ENCODE peak calls at places on chromosomes 6 and 20, in ten cellular contexts. D is Peyer's patch, B is adrenal gland, E is colonic mucosa, V is BJ, Q is upper lobe of right lung, F is BE2C, P is psoas muscle, G is mammary epithelial cell, H is MM.1S. K is an unnamed sample. For H3K36me3, the result is how much of the 10 kb centered on the place peaks cover.

GRCh38 chr6:143772662-143773061 is 70.5 kb upstream of the LTV1 start:
- DNase-seq in D (no peak), B (no peak), E (no peak), V (no peak), Q (no peak), F (no peak), P (no peak), G (no peak), H (no peak), K (no peak)

GRCh38 chr20:36391456-36391855 is 85.3 kb downstream of the DLGAP4 start:
- DNase-seq in D (no peak), B (peak), E (no peak), V (no peak), Q (no peak), F (no peak), P (no peak), G (no peak), H (no peak), K (no peak)

GRCh38 chr6:797479-798077 is 104.6 kb upstream of the EXOC2 start:
- DNase-seq in D (peak), B (peak), E (peak), V (no peak), Q (no peak), F (peak), P (no peak), G (peak), H (peak), K (no peak)

GRCh38 chr6:170097505-170098427 is 193.1 kb downstream of the DLL1 start:
- DNase-seq in D (peak), B (peak), E (peak), V (no peak), Q (no peak), F (no peak), P (peak), G (no peak), H (no peak), K (no peak)

GRCh38 chr6:1697688-1698351 is 88.1 kb downstream of the FOXC1 start:
- DNase-seq in D (no peak), B (no peak), E (no peak), V (no peak), Q (no peak), F (no peak), P (no peak), G (no peak), H (no peak), K (no peak)

GRCh38 chr20:45828589-45828988 is 1.5 kb upstream of the TNNC2 start:
- DNase-seq in D (no peak), B (no peak), E (no peak), V (no peak), Q (no peak), F (no peak), P (peak), G (no peak), H (no peak), K (no peak)

GRCh38 chr20:13984211-13984610 is 6.2 kb downstream of the SEL1L2 start:
- DNase-seq in D (no peak), B (no peak), E (no peak), V (no peak), Q (no peak), F (no peak), P (no peak), G (peak), H (no peak), K (no peak)

GRCh38 chr6:11043552-11043960 is 549 bp downstream of the ELOVL2 start:
- DNase-seq in D (no peak), B (no peak), E (no peak), V (no peak), Q (no peak), F (no peak), P (no peak), G (no peak), H (no peak), K (no peak)

GRCh38 chr6:90241229-90241873 is 55.3 kb downstream of the BACH2 start:
- DNase-seq in D (no peak), B (no peak), E (no peak), V (no peak), Q (no peak), F (no peak), P (no peak), G (no peak), H (no peak), K (no peak)

GRCh38 chr20:58712116-58712822 is 19.7 kb downstream of the NPEPL1 start:
- DNase-seq in D (peak), B (peak), E (peak), V (no peak), Q (no peak), F (no peak), P (no peak), G (no peak), H (no peak), K (no peak)

GRCh38 chr6:111950661-111951426 is 77.6 kb upstream of the FYN start:
- DNase-seq in D (no peak), B (no peak), E (no peak), V (no peak), Q (no peak), F (peak), P (no peak), G (no peak), H (no peak), K (no peak)

GRCh38 chr6:129936329-129937165 is 75.4 kb upstream of the TMEM244 start:
- DNase-seq in D (peak), B (peak), E (peak), V (no peak), Q (no peak), F (peak), P (no peak), G (peak), H (peak), K (peak)

GRCh38 chr6:127932708-127933107 is 31.9 kb upstream of the THEMIS start:
- DNase-seq in D (no peak), B (no peak), E (no peak), V (no peak), Q (no peak), F (no peak), P (no peak), G (no peak), H (no peak), K (no peak)

GRCh38 chr6:39521826-39522377 is 199.4 kb upstream of the KCNK16 start:
- DNase-seq in D (no peak), B (no peak), E (no peak), V (no peak), Q (no peak), F (no peak), P (no peak), G (no peak), H (no peak), K (no peak)

GRCh38 chr20:22805219-22805618 is 220.8 kb upstream of the FOXA2 start:
- DNase-seq in D (no peak), B (peak), E (no peak), V (peak), Q (no peak), F (no peak), P (peak), G (peak), H (no peak), K (no peak)

GRCh38 chr6:169965657-169966311 is 214.4 kb downstream of the ERMARD start:
- DNase-seq in D (peak), B (no peak), E (peak), V (no peak), Q (no peak), F (no peak), P (no peak), G (no peak), H (no peak), K (no peak)

GRCh38 chr6:105322499-105323231 is 80.2 kb downstream of the PREP start:
- DNase-seq in D (no peak), B (no peak), E (no peak), V (no peak), Q (no peak), F (no peak), P (no peak), G (peak), H (no peak), K (no peak)

GRCh38 chr6:131765081-131765852 is 42.6 kb upstream of the ENPP1 start:
- DNase-seq in D (no peak), B (no peak), E (no peak), V (peak), Q (no peak), F (no peak), P (no peak), G (peak), H (no peak), K (no peak)

GRCh38 chr20:32006841-32007786 is 3.1 kb upstream of the CCM2L start:
- DNase-seq in D (no peak), B (no peak), E (no peak), V (no peak), Q (no peak), F (no peak), P (no peak), G (no peak), H (no peak), K (no peak)

DNA sequence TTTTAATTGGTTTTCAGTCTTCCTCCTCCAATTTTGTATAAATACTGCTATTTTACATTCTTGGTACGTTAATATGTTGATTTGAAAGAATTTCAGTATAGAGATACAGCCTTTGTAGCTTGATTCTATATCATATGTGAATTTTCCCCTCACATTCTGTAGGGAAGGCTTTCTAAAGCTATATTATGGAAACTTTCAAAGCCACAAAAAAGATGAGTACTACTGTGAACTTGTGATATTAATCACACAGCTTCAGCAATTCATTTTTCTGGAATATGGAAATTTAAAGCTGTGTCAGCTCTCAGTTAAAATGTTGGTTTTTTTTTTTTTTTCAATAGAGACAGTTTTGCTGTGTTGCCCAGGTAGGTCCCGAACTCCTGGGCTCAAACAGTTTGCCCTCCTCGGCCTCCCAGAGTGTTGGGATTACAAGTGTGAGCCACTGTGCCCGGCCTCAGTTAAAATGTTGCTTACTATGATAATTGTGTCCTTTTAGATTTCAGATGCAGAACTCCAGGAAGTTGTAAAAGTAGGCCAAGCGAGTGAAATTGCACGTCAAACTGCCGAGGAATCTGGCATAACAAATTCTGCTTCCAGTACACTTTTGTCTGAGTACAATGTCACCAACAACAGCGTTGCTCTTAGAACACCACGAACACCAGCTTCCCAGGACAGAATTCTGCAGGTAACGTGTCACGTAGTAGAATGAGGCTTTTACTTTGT is 20.6 kb downstream of the CDC5L start:
- DNase-seq in D (no peak), B (no peak), E (no peak), V (no peak), Q (no peak), F (no peak), P (no peak), G (no peak), H (no peak), K (no peak)
- H3K36me3 ChIP-seq in D (under half), B (half or more), E (under half), V (under half), Q (half or more), F (half or more), P (half or more), G (under half), H (under half), K (half or more)

DNA sequence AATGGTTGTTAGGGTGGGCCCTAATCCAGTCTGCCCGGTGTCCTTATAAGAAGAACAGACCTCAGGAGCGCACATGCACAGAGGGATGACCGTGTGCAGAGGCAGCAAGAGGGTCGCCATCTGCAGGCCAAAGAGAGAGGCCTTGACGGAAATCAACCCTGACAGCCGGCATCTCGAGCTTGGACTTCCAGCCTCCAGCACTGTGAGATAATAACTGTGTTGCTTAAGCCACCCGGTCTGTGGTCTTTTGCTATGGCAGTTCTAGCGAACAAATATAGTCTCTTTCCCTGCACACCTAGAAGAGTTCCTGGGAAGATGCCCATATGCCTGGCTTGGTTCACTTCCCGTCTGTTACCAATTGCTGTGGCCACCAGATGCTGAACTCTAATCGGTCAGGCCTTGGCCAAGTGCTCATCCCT is 35.3 kb upstream of the PTGIS start:
- DNase-seq in D (no peak), B (no peak), E (no peak), V (peak), Q (no peak), F (peak), P (peak), G (no peak), H (no peak), K (no peak)
- TF ChIP-seq CTCF in D (peak), B (no peak), E (no peak), V (peak), Q (peak), F (peak), P (peak), G (no peak), H (no peak), K (peak)

DNA sequence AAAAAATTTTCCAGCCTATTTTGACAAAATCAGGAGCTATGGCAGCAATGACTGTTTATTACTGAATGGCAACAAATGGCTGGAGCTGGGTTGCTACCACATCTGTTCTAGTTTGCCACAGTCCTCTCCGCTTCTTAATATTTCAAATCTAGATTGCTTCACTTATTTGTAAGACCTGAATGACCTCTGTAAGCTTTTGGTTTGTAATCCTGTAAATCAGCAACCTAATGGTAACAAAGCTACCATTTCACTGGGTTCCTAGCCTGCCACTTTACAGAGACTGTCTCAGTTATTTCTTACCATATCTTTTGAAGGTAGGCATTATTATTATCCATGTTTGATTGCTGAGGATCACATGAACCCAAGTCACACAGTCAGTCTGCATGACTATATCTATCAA is 15.4 kb downstream of the ZNFX1 start:
- DNase-seq in D (no peak), B (no peak), E (no peak), V (no peak), Q (no peak), F (no peak), P (no peak), G (no peak), H (no peak), K (no peak)
- H3K36me3 ChIP-seq in D (under half), B (half or more), E (under half), V (under half), Q (half or more), F (half or more), P (half or more), G (under half), H (under half), K (half or more)

DNA sequence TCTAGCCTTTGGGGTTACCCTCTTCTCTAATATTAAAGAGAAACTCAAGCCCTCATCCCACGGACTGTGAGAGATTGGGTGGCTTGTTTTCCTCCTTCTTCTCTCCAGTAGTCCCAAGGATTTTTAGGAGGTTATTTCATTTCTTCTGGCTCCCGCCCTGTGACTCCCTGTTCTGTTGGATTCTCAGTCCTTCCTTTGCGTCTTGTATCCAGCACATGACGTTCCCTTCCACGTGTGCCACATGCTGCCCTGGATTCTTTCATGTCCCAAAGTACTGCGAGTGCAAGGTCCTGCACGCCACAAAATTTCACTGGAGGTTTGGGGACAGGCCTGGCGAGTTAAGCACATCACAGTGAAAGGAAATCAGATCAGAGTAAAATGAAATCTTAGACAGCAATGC is 213.4 kb downstream of the PACRG start:
- DNase-seq in D (no peak), B (no peak), E (no peak), V (no peak), Q (no peak), F (no peak), P (no peak), G (no peak), H (no peak), K (no peak)
- TF ChIP-seq CTCF in D (no peak), B (no peak), E (no peak), V (no peak), Q (no peak), F (no peak), P (no peak), G (no peak), H (no peak), K (no peak)

DNA sequence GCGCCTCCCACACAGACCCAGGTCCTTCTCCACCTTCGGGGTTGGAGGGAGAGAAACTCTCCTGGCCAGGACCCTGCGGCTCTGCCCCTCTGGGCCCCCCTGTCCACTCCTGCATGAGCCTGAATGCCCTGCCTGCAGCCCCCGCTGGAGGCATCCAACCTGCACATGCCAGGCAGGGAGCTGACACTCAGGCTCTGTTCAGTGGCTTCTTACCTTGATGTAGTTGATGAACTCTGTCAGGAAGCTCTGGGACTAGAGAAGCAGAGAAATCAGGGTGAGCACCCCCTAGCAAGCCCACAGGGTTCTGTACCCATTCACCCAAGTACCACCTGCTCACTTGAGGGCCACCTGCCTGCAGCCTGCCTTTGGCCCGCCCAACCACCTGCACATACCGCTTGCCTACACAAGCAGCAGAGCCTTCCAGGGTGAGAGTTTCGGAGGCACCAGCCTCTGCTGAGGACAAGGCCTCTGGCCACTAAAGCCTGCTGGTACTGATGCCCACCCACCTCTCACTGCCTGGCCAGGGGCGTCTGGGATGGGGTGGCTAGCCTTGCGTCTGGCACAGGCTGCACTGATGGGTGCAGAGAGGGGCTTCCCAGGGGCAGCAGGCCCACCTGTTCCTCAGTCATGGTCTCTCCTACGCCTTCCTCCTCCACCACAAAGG is 9.7 kb downstream of the DDRGK1 start:
- DNase-seq in D (no peak), B (no peak), E (no peak), V (no peak), Q (no peak), F (no peak), P (peak), G (no peak), H (no peak), K (peak)
- H3K36me3 ChIP-seq in D (under half), B (half or more), E (under half), V (under half), Q (half or more), F (under half), P (half or more), G (under half), H (under half), K (half or more)

GRCh38 chr20:20820104-20820503 is 107.7 kb upstream of the RALGAPA2 start:
- DNase-seq in D (no peak), B (no peak), E (no peak), V (no peak), Q (no peak), F (peak), P (no peak), G (no peak), H (no peak), K (no peak)
- TF ChIP-seq CTCF in D (peak), B (no peak), E (peak), V (peak), Q (peak), F (peak), P (peak), G (peak), H (peak), K (peak)

GRCh38 chr6:113055086-113055485 is 708.0 kb downstream of the RFPL4B start:
- DNase-seq in D (no peak), B (no peak), E (no peak), V (no peak), Q (no peak), F (no peak), P (no peak), G (no peak), H (no peak), K (no peak)
- H3K36me3 ChIP-seq in D (under half), B (under half), E (under half), V (under half), Q (under half), F (under half), P (under half), G (under half), H (under half), K (under half)

K was measured in lower lobe of right lung.